ENCODE peak calls at places on chromosomes 11 and 22, in five cellular contexts. P is GM06990, T is choroid plexus epithelial cell, L is tibial artery, K is endothelial cell. S is an unnamed sample.

GRCh38 chr22:20421507-20421874 is 16.1 kb downstream of the SCARF2 start:
- DNase-seq in P (no peak), T (no peak), L (no peak), K (no peak), S (no peak)

GRCh38 chr11:134503104-134503503 is 91.1 kb upstream of the B3GAT1 start:
- DNase-seq in P (no peak), T (no peak), L (peak), K (no peak), S (no peak)

GRCh38 chr11:67389477-67389876 is 2.3 kb upstream of the RAD9A start:
- DNase-seq in P (no peak), T (no peak), L (no peak), K (peak), S (no peak)

GRCh38 chr11:65204646-65205601 is 23.2 kb downstream of the CAPN1 start:
- DNase-seq in P (peak), T (peak), L (peak), K (peak), S (no peak)

GRCh38 chr11:65540290-65541092 is 15.6 kb downstream of the SCYL1 start:
- DNase-seq in P (peak), T (peak), L (peak), K (peak), S (peak)

GRCh38 chr22:24567668-24568067 is 11.9 kb downstream of the SNRPD3 start:
- DNase-seq in P (no peak), T (no peak), L (no peak), K (no peak), S (no peak)

GRCh38 chr11:35526370-35526792 is 965 bp upstream of the PAMR1 start:
- DNase-seq in P (peak), T (peak), L (no peak), K (no peak), S (no peak)

GRCh38 chr11:74442601-74443000 is 24.7 kb downstream of the KCNE3 start:
- DNase-seq in P (no peak), T (peak), L (no peak), K (no peak), S (no peak)

GRCh38 chr22:46263208-46263575 is at the start of gene PKDREJ:
- DNase-seq in P (no peak), T (no peak), L (peak), K (no peak), S (no peak)